ENCODE peak calls at places on chromosomes 7 and 10, in five cellular contexts. F is uterus, U is A549, Q is lower leg skin, V is GM12878. Z is an unnamed sample.

GRCh38 chr7:146772581-146772980 is 656.0 kb downstream of the CNTNAP2 start:
- DNase-seq in F (no peak), U (no peak), Q (no peak), V (no peak), Z (no peak)

GRCh38 chr10:71080381-71081228 is 131.8 kb upstream of the UNC5B start:
- DNase-seq in F (no peak), U (no peak), Q (no peak), V (no peak), Z (peak)

GRCh38 chr7:137084607-137085380 is 216.3 kb downstream of the CHRM2 start:
- DNase-seq in F (no peak), U (no peak), Q (no peak), V (no peak), Z (no peak)

GRCh38 chr10:3043512-3044368 is 23.6 kb upstream of the PFKP start:
- DNase-seq in F (peak), U (peak), Q (no peak), V (no peak), Z (peak)

GRCh38 chr7:22116451-22117027 is 170.8 kb upstream of the CDCA7L start:
- DNase-seq in F (no peak), U (no peak), Q (no peak), V (no peak), Z (no peak)

GRCh38 chr7:70533614-70534013 is 598.3 kb upstream of the GALNT17 start:
- DNase-seq in F (no peak), U (no peak), Q (no peak), V (no peak), Z (no peak)

GRCh38 chr7:50865450-50865849 is 82.8 kb upstream of the GRB10 start:
- DNase-seq in F (no peak), U (no peak), Q (no peak), V (no peak), Z (peak)

GRCh38 chr10:3102721-3103410 is 35.5 kb downstream of the PFKP start:
- DNase-seq in F (no peak), U (no peak), Q (no peak), V (no peak), Z (no peak)

GRCh38 chr7:39044489-39044888 is 66.8 kb downstream of the POU6F2 start:
- DNase-seq in F (no peak), U (no peak), Q (no peak), V (no peak), Z (no peak)

GRCh38 chr7:132941433-132941832 is 140.5 kb downstream of the CHCHD3 start:
- DNase-seq in F (no peak), U (no peak), Q (no peak), V (no peak), Z (no peak)

GRCh38 chr7:82081644-82082224 is 311.9 kb upstream of the HGF start:
- DNase-seq in F (no peak), U (no peak), Q (no peak), V (no peak), Z (no peak)

GRCh38 chr10:22251751-22252285 is 34.0 kb upstream of the EBLN1 start:
- DNase-seq in F (peak), U (no peak), Q (peak), V (no peak), Z (peak)

GRCh38 chr7:127557803-127558202 is 27.6 kb downstream of the GCC1 start:
- DNase-seq in F (no peak), U (no peak), Q (no peak), V (no peak), Z (no peak)

GRCh38 chr7:27994639-27995038 is 186.0 kb downstream of the JAZF1 start:
- DNase-seq in F (no peak), U (no peak), Q (peak), V (no peak), Z (no peak)

DNA sequence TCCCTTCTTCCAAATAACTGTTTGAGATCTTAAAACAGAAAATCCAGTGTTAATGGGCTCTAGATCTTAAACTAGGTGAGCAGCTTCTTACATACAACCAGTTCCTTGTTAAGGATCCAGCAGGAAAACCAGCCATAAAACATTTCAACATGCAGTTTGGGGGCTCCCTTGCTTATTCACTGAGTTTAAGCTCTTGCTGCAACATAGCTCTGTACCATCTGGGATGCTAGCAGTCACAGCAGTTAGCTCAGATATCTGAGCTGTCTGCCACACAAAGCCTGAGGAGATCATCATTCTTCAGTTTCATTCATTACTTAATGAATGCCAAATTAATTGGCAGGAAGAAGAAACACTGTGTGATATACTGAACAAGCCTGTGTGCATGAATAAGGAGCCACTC is 62.9 kb downstream of the PODXL start:
- DNase-seq in F (no peak), U (no peak), Q (no peak), V (no peak), Z (no peak)
- TF ChIP-seq POLR2A in F (no peak), U (no peak), Q (no peak), V (no peak), Z (no peak)

GRCh38 chr10:74743401-74743800 is 83.0 kb upstream of the KAT6B start:
- DNase-seq in F (no peak), U (no peak), Q (no peak), V (no peak), Z (no peak)

GRCh38 chr10:74736029-74736428 is 90.4 kb upstream of the KAT6B start:
- DNase-seq in F (no peak), U (no peak), Q (no peak), V (no peak), Z (no peak)

GRCh38 chr10:74738543-74738942 is 87.9 kb upstream of the KAT6B start:
- DNase-seq in F (no peak), U (no peak), Q (no peak), V (no peak), Z (no peak)

GRCh38 chr10:74738052-74738451 is 88.3 kb upstream of the KAT6B start:
- DNase-seq in F (no peak), U (no peak), Q (no peak), V (peak), Z (no peak)

GRCh38 chr10:74738985-74739567 is 87.3 kb upstream of the KAT6B start:
- DNase-seq in F (no peak), U (no peak), Q (no peak), V (peak), Z (no peak)
- TF ChIP-seq CTCF in F (no peak), U (no peak), Q (no peak), V (peak), Z (peak)

GRCh38 chr10:14571866-14572507 is 202.7 kb downstream of the FAM107B start:
- DNase-seq in F (no peak), U (peak), Q (no peak), V (no peak), Z (peak)
- TF ChIP-seq POLR2A in F (no peak), U (no peak), Q (no peak), V (peak), Z (peak)

GRCh38 chr10:44949127-44949802 is 10.3 kb upstream of the RASSF4 start:
- DNase-seq in F (no peak), U (no peak), Q (no peak), V (no peak), Z (peak)
- TF ChIP-seq CTCF in F (no peak), U (no peak), Q (no peak), V (no peak), Z (no peak)

GRCh38 chr7:90595801-90596683 is at the start of gene CDK14:
- DNase-seq in F (peak), U (peak), Q (peak), V (no peak), Z (peak)
- TF ChIP-seq POLR2A in F (peak), U (no peak), Q (no peak), V (peak), Z (peak)

GRCh38 chr10:47438857-47439474 is 44.9 kb downstream of the ANXA8 start:
- DNase-seq in F (no peak), U (peak), Q (peak), V (no peak), Z (peak)
- TF ChIP-seq CTCF in F (no peak), U (peak), Q (no peak), V (peak), Z (peak)

DNA sequence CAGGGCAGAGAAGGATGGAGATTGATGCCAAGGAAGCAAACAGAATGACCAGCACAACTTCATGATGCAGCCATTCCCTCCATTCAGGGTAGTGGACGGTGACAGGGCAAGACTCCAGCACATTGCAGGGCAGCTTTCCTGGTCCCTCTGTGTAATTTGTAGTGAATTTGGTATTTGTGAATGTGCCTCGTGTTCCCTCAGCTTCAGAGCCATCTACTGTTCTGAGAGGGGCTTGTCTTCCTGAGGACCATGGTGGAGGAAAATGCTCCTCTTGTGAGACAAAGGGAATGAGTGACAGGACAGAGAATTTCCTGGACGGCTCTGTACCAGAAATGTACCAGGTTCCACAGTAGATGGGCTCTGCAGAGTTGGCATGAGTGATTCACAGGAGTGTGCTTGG is 132.1 kb downstream of the ADRA2A start:
- DNase-seq in F (no peak), U (no peak), Q (no peak), V (no peak), Z (no peak)
- TF ChIP-seq POLR2A in F (no peak), U (no peak), Q (no peak), V (no peak), Z (no peak)

GRCh38 chr10:1847361-1847760 is 110.0 kb upstream of the ADARB2 start:
- DNase-seq in F (no peak), U (no peak), Q (no peak), V (no peak), Z (no peak)
- TF ChIP-seq CTCF in F (no peak), U (no peak), Q (no peak), V (no peak), Z (no peak)